ENCODE peak calls at places on chromosomes 5 and 9, in nine cellular contexts. One of them, this sample, is unnamed.
A peak's percentile ranks its signal among the peaks of the same experiment; 100 is the strongest.

GRCh38 chr9:129712595-129713524 is 40.0 kb downstream of the PTGES start:
- DNase-seq in AG04449: peak; percentile 76
- DNase-seq in thoracic aorta: peak; percentile 43
- DNase-seq in GM23338: no peak
- DNase-seq in GM06990: no peak
- DNase-seq in breast epithelium: no peak
- DNase-seq in dorsolateral prefrontal cortex: no peak
- DNase-seq in PC-3: peak; percentile 12
- DNase-seq in esophagus muscularis mucosa: no peak
- DNase-seq in this sample: peak; percentile 70

GRCh38 chr5:146001544-146002185 is 65.3 kb downstream of the SH3RF2 start:
- DNase-seq in AG04449: no peak
- DNase-seq in GM06990: no peak
- DNase-seq in esophagus muscularis mucosa: peak; percentile 47
- DNase-seq in thoracic aorta: no peak
- DNase-seq in PC-3: peak; percentile 31
- DNase-seq in dorsolateral prefrontal cortex: no peak
- DNase-seq in GM23338: no peak
- DNase-seq in breast epithelium: no peak
- DNase-seq in this sample: no peak

GRCh38 chr5:112174959-112175594 is 244.0 kb downstream of the EPB41L4A start:
- DNase-seq in AG04449: no peak
- DNase-seq in GM23338: peak; percentile 89
- DNase-seq in esophagus muscularis mucosa: no peak
- DNase-seq in GM06990: no peak
- DNase-seq in thoracic aorta: no peak
- DNase-seq in breast epithelium: no peak
- DNase-seq in dorsolateral prefrontal cortex: no peak
- DNase-seq in PC-3: peak; percentile 67
- DNase-seq in this sample: no peak

GRCh38 chr5:386432-387341 is 56.3 kb upstream of the EXOC3 start:
- DNase-seq in dorsolateral prefrontal cortex: no peak
- DNase-seq in GM06990: no peak
- DNase-seq in esophagus muscularis mucosa: peak; percentile 82
- DNase-seq in PC-3: peak; percentile 78
- DNase-seq in breast epithelium: no peak
- DNase-seq in AG04449: no peak
- DNase-seq in GM23338: no peak
- DNase-seq in thoracic aorta: no peak
- DNase-seq in this sample: no peak

GRCh38 chr5:131382407-131383395 is 118.8 kb downstream of the CDC42SE2 start:
- DNase-seq in thoracic aorta: no peak
- DNase-seq in PC-3: peak; percentile 61
- DNase-seq in dorsolateral prefrontal cortex: no peak
- DNase-seq in GM06990: peak; percentile 53
- DNase-seq in AG04449: no peak
- DNase-seq in esophagus muscularis mucosa: no peak
- DNase-seq in breast epithelium: no peak
- DNase-seq in GM23338: peak; percentile 83
- DNase-seq in this sample: peak; percentile 38

GRCh38 chr9:16368425-16369087 is 501.9 kb downstream of the BNC2 start:
- DNase-seq in dorsolateral prefrontal cortex: no peak
- DNase-seq in breast epithelium: no peak
- DNase-seq in GM23338: no peak
- DNase-seq in esophagus muscularis mucosa: no peak
- DNase-seq in GM06990: no peak
- DNase-seq in AG04449: no peak
- DNase-seq in PC-3: peak; percentile 93
- DNase-seq in thoracic aorta: no peak
- DNase-seq in this sample: no peak

GRCh38 chr9:133781828-133782135 is 43.6 kb upstream of the SARDH start:
- DNase-seq in PC-3: no peak
- DNase-seq in esophagus muscularis mucosa: no peak
- DNase-seq in GM23338: no peak
- DNase-seq in AG04449: no peak
- DNase-seq in GM06990: no peak
- DNase-seq in thoracic aorta: no peak
- DNase-seq in breast epithelium: no peak
- DNase-seq in dorsolateral prefrontal cortex: no peak
- DNase-seq in this sample: no peak

GRCh38 chr9:37486616-37487544 is 1.1 kb downstream of the POLR1E start:
- DNase-seq in breast epithelium: no peak
- DNase-seq in dorsolateral prefrontal cortex: no peak
- DNase-seq in GM06990: no peak
- DNase-seq in AG04449: peak; percentile 87
- DNase-seq in esophagus muscularis mucosa: no peak
- DNase-seq in PC-3: peak; percentile 62
- DNase-seq in GM23338: no peak
- DNase-seq in thoracic aorta: peak; percentile 54
- DNase-seq in this sample: no peak

GRCh38 chr5:40437452-40437861 is 242.3 kb upstream of the PTGER4 start:
- DNase-seq in dorsolateral prefrontal cortex: no peak
- DNase-seq in PC-3: peak; percentile 92
- DNase-seq in GM06990: peak; percentile 12
- DNase-seq in esophagus muscularis mucosa: no peak
- DNase-seq in breast epithelium: no peak
- DNase-seq in AG04449: no peak
- DNase-seq in GM23338: no peak
- DNase-seq in thoracic aorta: no peak
- DNase-seq in this sample: no peak

GRCh38 chr5:34976347-34976746 is 47.0 kb downstream of the DNAJC21 start:
- DNase-seq in AG04449: no peak
- DNase-seq in esophagus muscularis mucosa: no peak
- DNase-seq in breast epithelium: no peak
- DNase-seq in GM23338: peak; percentile 25
- DNase-seq in dorsolateral prefrontal cortex: no peak
- DNase-seq in GM06990: no peak
- DNase-seq in PC-3: no peak
- DNase-seq in thoracic aorta: no peak
- DNase-seq in this sample: no peak

GRCh38 chr9:74729129-74729710 is 158.5 kb downstream of the TRPM6 start:
- DNase-seq in GM23338: no peak
- DNase-seq in esophagus muscularis mucosa: no peak
- DNase-seq in breast epithelium: no peak
- DNase-seq in thoracic aorta: no peak
- DNase-seq in GM06990: no peak
- DNase-seq in PC-3: no peak
- DNase-seq in AG04449: no peak
- DNase-seq in dorsolateral prefrontal cortex: no peak
- DNase-seq in this sample: no peak

GRCh38 chr5:14168139-14168792 is 25.1 kb downstream of the TRIO start:
- DNase-seq in esophagus muscularis mucosa: no peak
- DNase-seq in dorsolateral prefrontal cortex: no peak
- DNase-seq in breast epithelium: no peak
- DNase-seq in PC-3: peak; percentile 57
- DNase-seq in AG04449: no peak
- DNase-seq in GM23338: no peak
- DNase-seq in GM06990: peak; percentile 59
- DNase-seq in thoracic aorta: no peak
- DNase-seq in this sample: no peak

GRCh38 chr5:104533498-104533897 is 970.9 kb upstream of the NUDT12 start:
- DNase-seq in dorsolateral prefrontal cortex: no peak
- DNase-seq in GM23338: no peak
- DNase-seq in GM06990: no peak
- DNase-seq in breast epithelium: no peak
- DNase-seq in thoracic aorta: no peak
- DNase-seq in esophagus muscularis mucosa: no peak
- DNase-seq in PC-3: peak; percentile 68
- DNase-seq in AG04449: no peak
- DNase-seq in this sample: no peak

GRCh38 chr5:65359981-65360380 is 121.7 kb downstream of the ADAMTS6 start:
- DNase-seq in GM06990: no peak
- DNase-seq in esophagus muscularis mucosa: no peak
- DNase-seq in breast epithelium: no peak
- DNase-seq in AG04449: no peak
- DNase-seq in GM23338: no peak
- DNase-seq in PC-3: no peak
- DNase-seq in thoracic aorta: no peak
- DNase-seq in dorsolateral prefrontal cortex: no peak
- DNase-seq in this sample: no peak

GRCh38 chr5:172564883-172565282 is 76.2 kb upstream of the NEURL1B start:
- DNase-seq in GM06990: no peak
- DNase-seq in GM23338: no peak
- DNase-seq in breast epithelium: no peak
- DNase-seq in thoracic aorta: no peak
- DNase-seq in esophagus muscularis mucosa: no peak
- DNase-seq in dorsolateral prefrontal cortex: no peak
- DNase-seq in PC-3: no peak
- DNase-seq in AG04449: no peak
- DNase-seq in this sample: no peak

GRCh38 chr9:20754556-20754955 is 70.5 kb downstream of the FOCAD start:
- DNase-seq in GM06990: no peak
- DNase-seq in PC-3: peak; percentile 28
- DNase-seq in dorsolateral prefrontal cortex: no peak
- DNase-seq in esophagus muscularis mucosa: no peak
- DNase-seq in AG04449: no peak
- DNase-seq in GM23338: no peak
- DNase-seq in thoracic aorta: no peak
- DNase-seq in breast epithelium: no peak
- DNase-seq in this sample: no peak

GRCh38 chr5:64883912-64884311 is 115.2 kb downstream of the CWC27 start:
- DNase-seq in AG04449: no peak
- DNase-seq in PC-3: peak; percentile 20
- DNase-seq in esophagus muscularis mucosa: no peak
- DNase-seq in thoracic aorta: no peak
- DNase-seq in GM06990: no peak
- DNase-seq in dorsolateral prefrontal cortex: no peak
- DNase-seq in breast epithelium: no peak
- DNase-seq in GM23338: no peak
- DNase-seq in this sample: no peak

DNA sequence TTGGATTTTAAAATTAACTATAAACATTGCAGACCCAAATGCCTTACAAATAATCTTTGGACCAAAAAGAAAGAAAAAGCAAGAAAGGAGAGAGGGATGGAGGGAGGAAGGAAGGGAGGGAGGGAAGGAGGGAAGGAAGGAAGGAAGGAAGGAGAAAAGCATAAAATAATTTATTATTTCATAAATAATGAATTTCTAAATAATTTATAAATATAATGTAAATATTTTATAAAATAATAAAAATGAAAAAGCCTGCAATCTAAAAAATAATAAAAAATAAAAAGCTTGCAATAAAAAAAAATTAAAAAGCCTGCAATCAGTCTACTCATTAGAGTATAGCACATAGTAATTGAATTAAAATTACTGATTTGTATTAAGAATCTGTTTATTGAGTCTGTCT is 614.3 kb downstream of the ISL1 start:
- DNase-seq in dorsolateral prefrontal cortex: no peak
- DNase-seq in AG04449: no peak
- DNase-seq in PC-3: no peak
- DNase-seq in thoracic aorta: no peak
- DNase-seq in GM06990: no peak
- DNase-seq in breast epithelium: no peak
- DNase-seq in esophagus muscularis mucosa: no peak
- DNase-seq in GM23338: no peak
- DNase-seq in this sample: no peak
- TF ChIP-seq CTCF in dorsolateral prefrontal cortex: no peak
- TF ChIP-seq CTCF in AG04449: no peak
- TF ChIP-seq CTCF in PC-3: no peak
- TF ChIP-seq CTCF in thoracic aorta: no peak
- TF ChIP-seq CTCF in GM06990: no peak
- TF ChIP-seq CTCF in breast epithelium: no peak
- TF ChIP-seq CTCF in esophagus muscularis mucosa: no peak
- TF ChIP-seq CTCF in GM23338: no peak
- TF ChIP-seq CTCF in this sample: no peak

GRCh38 chr5:159038907-159039306 is 60.8 kb downstream of the EBF1 start:
- DNase-seq in esophagus muscularis mucosa: no peak
- DNase-seq in PC-3: no peak
- DNase-seq in AG04449: peak; percentile 87
- DNase-seq in GM06990: no peak
- DNase-seq in breast epithelium: no peak
- DNase-seq in GM23338: no peak
- DNase-seq in thoracic aorta: no peak
- DNase-seq in dorsolateral prefrontal cortex: no peak
- DNase-seq in this sample: no peak
- H3K4me3 ChIP-seq in esophagus muscularis mucosa: no peak overlapping the region
- H3K4me3 ChIP-seq in PC-3: no peak overlapping the region
- H3K4me3 ChIP-seq in AG04449: no peak overlapping the region
- H3K4me3 ChIP-seq in GM06990: no peak overlapping the region
- H3K4me3 ChIP-seq in breast epithelium: no peak overlapping the region
- H3K4me3 ChIP-seq in GM23338: no peak overlapping the region
- H3K4me3 ChIP-seq in thoracic aorta: peak overlapping the region; percentile 21
- H3K4me3 ChIP-seq in dorsolateral prefrontal cortex: no peak overlapping the region
- H3K4me3 ChIP-seq in this sample: no peak overlapping the region

DNA sequence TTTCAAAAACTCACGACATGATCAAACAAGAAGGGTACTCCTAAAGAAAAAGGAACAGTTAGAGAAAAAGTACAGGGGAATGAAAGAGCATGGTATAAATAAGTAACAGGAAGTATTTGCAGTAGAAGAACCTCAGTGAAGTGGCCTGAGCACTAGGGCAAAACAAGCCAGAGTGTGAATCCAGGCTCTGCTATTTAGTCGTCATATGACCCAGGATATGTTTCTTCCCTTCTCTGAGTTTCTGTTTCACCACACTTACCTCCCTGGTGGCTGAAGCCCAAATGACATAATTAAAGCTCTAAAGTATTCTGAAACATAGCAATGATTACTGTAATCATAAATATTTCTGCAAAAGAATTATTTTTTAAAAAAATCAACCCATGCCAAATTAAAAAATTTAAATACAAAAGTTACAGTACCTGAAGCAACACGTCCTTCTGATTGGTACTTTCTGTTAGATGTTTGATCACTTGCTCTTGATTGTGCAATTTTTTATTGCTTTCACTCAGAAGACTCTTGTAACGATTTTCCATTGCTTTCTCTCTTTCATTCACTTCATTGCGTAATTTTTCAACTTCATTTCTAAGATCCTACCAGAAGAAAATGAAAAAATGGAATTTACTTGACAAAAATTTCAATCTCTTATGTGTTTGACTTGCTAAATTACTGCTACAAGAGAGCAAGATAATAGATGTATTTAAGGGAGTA is 88.9 kb downstream of the CDK5RAP2 start:
- DNase-seq in AG04449: no peak
- DNase-seq in PC-3: no peak
- DNase-seq in breast epithelium: no peak
- DNase-seq in GM06990: peak; percentile 9
- DNase-seq in dorsolateral prefrontal cortex: no peak
- DNase-seq in esophagus muscularis mucosa: no peak
- DNase-seq in GM23338: peak; percentile 22
- DNase-seq in thoracic aorta: no peak
- DNase-seq in this sample: no peak
- TF ChIP-seq CTCF in AG04449: no peak
- TF ChIP-seq CTCF in PC-3: no peak
- TF ChIP-seq CTCF in breast epithelium: no peak
- TF ChIP-seq CTCF in GM06990: no peak
- TF ChIP-seq CTCF in dorsolateral prefrontal cortex: no peak
- TF ChIP-seq CTCF in esophagus muscularis mucosa: no peak
- TF ChIP-seq CTCF in GM23338: no peak
- TF ChIP-seq CTCF in thoracic aorta: no peak
- TF ChIP-seq CTCF in this sample: no peak

DNA sequence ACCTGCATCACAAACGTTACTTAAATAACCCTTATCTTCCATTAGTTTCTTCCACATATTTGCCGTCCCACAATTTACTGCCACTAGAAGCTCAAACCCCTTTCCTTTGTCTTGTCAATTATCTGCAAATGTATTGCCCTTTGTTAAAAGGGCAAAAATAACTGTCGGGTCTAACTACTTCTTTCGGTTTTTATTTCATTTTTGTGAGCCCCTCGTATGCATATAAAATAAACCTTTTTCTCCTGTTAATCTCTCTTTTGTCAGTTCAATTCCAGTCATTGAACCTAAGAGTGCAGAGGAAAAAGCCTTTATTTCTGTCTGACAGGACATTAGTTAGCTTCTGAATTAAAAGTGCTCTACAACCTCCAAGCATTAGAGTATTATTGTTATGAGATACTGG is 45.5 kb downstream of the TMEM215 start:
- DNase-seq in GM23338: no peak
- DNase-seq in PC-3: no peak
- DNase-seq in dorsolateral prefrontal cortex: no peak
- DNase-seq in thoracic aorta: no peak
- DNase-seq in breast epithelium: no peak
- DNase-seq in GM06990: no peak
- DNase-seq in AG04449: no peak
- DNase-seq in esophagus muscularis mucosa: no peak
- DNase-seq in this sample: no peak
- H3K4me3 ChIP-seq in GM23338: no peak overlapping the region
- H3K4me3 ChIP-seq in PC-3: no peak overlapping the region
- H3K4me3 ChIP-seq in dorsolateral prefrontal cortex: no peak overlapping the region
- H3K4me3 ChIP-seq in thoracic aorta: no peak overlapping the region
- H3K4me3 ChIP-seq in breast epithelium: no peak overlapping the region
- H3K4me3 ChIP-seq in GM06990: no peak overlapping the region
- H3K4me3 ChIP-seq in AG04449: no peak overlapping the region
- H3K4me3 ChIP-seq in esophagus muscularis mucosa: no peak overlapping the region
- H3K4me3 ChIP-seq in this sample: no peak overlapping the region